ENCODE peak calls at places on chromosome 10, in six cellular contexts. W is adrenal gland, H is transverse colon, D is AG10803, A is lower leg skin, F is nephron progenitor cell. G is an unnamed sample.

GRCh38 chr10:98611432-98611831 is 164.7 kb upstream of the HPS1 start:
- DNase-seq in W (no peak), H (no peak), D (peak; percentile 56), A (no peak), F (no peak), G (no peak)

GRCh38 chr10:19498348-19499290 is 317.6 kb upstream of the PLXDC2 start:
- DNase-seq in W (no peak), H (no peak), D (peak; percentile 24), A (no peak), F (no peak), G (no peak)

GRCh38 chr10:114256041-114256765 is 17.1 kb downstream of the VWA2 start:
- DNase-seq in W (no peak), H (no peak), D (no peak), A (no peak), F (no peak), G (no peak)

GRCh38 chr10:63343476-63343875 is 122.3 kb downstream of the JMJD1C start:
- DNase-seq in W (no peak), H (no peak), D (peak; percentile 28), A (no peak), F (no peak), G (no peak)

GRCh38 chr10:70934701-70935100 is 46.3 kb upstream of the PCBD1 start:
- DNase-seq in W (no peak), H (no peak), D (no peak), A (no peak), F (no peak), G (no peak)

GRCh38 chr10:29849434-29849833 is 210.0 kb downstream of the JCAD start:
- DNase-seq in W (no peak), H (no peak), D (peak; percentile 71), A (peak; percentile 81), F (no peak), G (no peak)

GRCh38 chr10:30705625-30706149 is 76.1 kb upstream of the LYZL2 start:
- DNase-seq in W (no peak), H (no peak), D (no peak), A (peak; percentile 72), F (no peak), G (no peak)

GRCh38 chr10:90530526-90530925 is 327.3 kb downstream of the HTR7 start:
- DNase-seq in W (no peak), H (no peak), D (no peak), A (no peak), F (no peak), G (no peak)

GRCh38 chr10:51897560-51897959 is 198.2 kb upstream of the CSTF2T start:
- DNase-seq in W (no peak), H (no peak), D (no peak), A (no peak), F (no peak), G (no peak)

GRCh38 chr10:132655735-132656134 is 118.1 kb downstream of the INPP5A start:
- DNase-seq in W (no peak), H (no peak), D (no peak), A (no peak), F (no peak), G (no peak)

GRCh38 chr10:132657737-132658136 is 120.2 kb downstream of the INPP5A start:
- DNase-seq in W (no peak), H (no peak), D (no peak), A (no peak), F (no peak), G (no peak)

GRCh38 chr10:132658546-132659205 is 121.1 kb downstream of the INPP5A start:
- DNase-seq in W (no peak), H (no peak), D (no peak), A (no peak), F (no peak), G (no peak)

GRCh38 chr10:132656283-132657126 is 118.9 kb downstream of the INPP5A start:
- DNase-seq in W (no peak), H (no peak), D (no peak), A (no peak), F (no peak), G (no peak)

GRCh38 chr10:132657127-132657706 is 119.6 kb downstream of the INPP5A start:
- DNase-seq in W (no peak), H (no peak), D (no peak), A (no peak), F (no peak), G (no peak)
- TF ChIP-seq CTCF in W (no peak), H (no peak), D (no peak), A (no peak), F (no peak), G (no peak)

DNA sequence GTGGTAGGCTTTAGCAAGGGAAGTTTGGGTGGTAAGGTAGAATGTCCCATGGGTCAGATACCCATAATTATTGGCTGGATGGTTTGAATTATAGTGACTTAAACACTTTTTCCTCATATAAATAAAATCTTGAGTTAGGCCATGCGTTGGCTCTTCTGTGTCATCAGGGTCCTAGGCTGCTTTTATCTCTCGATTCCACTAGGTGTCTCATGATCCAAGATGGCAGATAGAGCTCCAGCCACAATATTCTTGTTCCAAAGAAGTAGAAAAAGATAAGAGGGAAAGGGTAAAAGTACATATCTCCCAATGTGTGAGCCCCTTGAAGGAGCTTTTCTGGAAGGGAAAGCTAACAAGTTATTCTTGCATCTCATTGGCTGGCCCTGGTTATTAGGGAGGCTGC is 144.7 kb downstream of the GRK5 start:
- DNase-seq in W (no peak), H (no peak), D (no peak), A (no peak), F (no peak), G (no peak)
- TF ChIP-seq CTCF in W (no peak), H (no peak), D (no peak), A (no peak), F (no peak), G (no peak)

DNA sequence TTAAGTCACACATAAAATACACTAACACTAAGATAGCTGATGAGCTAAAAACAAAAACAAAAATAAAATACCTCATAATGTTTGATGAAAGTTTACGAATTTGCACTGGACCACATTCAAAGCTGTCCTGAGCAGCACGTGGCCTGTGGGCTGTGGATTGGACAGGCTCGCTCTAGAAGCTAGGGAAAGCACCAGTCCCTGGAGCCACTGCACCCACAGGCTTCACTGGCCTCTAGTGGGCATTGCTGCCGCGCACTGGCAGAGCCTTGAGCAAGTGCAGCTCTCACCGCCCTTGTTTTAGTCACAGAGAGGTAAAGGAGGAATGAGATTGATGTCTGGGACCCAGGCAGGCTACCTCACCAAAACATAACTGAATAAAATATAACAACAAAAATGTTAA is 67.6 kb downstream of the PAX2 start:
- DNase-seq in W (no peak), H (no peak), D (no peak), A (peak; percentile 53), F (no peak), G (no peak)
- TF ChIP-seq CTCF in W (no peak), H (no peak), D (no peak), A (no peak), F (no peak), G (no peak)

DNA sequence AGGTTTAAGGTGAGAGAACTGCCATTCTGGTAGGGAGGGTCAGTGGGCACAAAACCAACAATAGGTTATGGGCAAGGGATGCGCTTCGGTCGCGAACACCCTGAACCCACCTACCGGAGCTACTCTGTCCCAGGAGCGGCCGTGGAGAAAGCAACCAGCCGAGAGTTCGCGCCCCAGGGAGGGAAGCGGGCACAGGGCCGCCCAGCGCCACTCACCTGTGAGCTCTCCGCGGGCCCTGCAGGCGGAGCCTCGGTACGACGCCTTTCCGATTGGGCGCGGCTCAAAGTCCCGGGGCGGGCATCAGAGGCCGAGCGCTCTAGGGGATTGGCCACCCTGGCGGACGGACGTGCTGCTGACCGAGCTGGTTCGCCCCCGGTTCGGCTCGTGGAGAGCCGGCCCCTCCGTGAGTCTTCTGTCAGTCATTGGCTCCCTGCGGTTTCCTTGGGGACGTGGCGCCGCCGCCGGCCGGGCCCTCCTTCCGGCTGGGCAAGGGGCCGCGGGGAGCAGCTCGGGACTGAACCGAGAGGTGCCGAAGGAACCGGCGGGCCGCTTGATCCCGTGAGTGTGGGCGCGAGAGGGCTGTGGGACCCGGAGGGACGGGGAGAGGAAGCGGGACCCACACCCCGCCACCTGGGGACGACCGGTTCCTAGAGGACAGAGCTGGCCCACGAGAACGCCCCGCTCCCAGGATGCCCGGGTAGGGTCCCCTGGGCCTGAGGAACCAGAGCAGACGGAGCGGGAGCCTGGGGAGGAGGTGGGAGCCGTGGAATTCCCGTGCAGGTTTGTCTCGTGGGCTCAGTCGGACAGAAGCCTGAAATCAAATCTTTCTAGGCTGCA is at the start of gene ENTPD7:
- DNase-seq in W (peak; percentile 98), H (peak; percentile 97), D (peak; percentile 94), A (peak; percentile 97), F (peak; percentile 93), G (peak; percentile 82)
- TF ChIP-seq CTCF in W (peak; percentile 62), H (peak; percentile 72), D (no peak), A (no peak), F (no peak), G (no peak)

GRCh38 chr10:27474741-27475140 is 29.4 kb upstream of the RAB18 start:
- DNase-seq in W (no peak), H (no peak), D (no peak), A (no peak), F (no peak), G (no peak)
- TF ChIP-seq CTCF in W (no peak), H (no peak), D (no peak), A (no peak), F (no peak), G (no peak)

GRCh38 chr10:72879245-72879644 is 14.3 kb upstream of the OIT3 start:
- DNase-seq in W (no peak), H (no peak), D (no peak), A (no peak), F (no peak), G (no peak)

GRCh38 chr10:72881291-72881690 is 12.2 kb upstream of the OIT3 start:
- DNase-seq in W (no peak), H (no peak), D (no peak), A (no peak), F (no peak), G (no peak)

DNA sequence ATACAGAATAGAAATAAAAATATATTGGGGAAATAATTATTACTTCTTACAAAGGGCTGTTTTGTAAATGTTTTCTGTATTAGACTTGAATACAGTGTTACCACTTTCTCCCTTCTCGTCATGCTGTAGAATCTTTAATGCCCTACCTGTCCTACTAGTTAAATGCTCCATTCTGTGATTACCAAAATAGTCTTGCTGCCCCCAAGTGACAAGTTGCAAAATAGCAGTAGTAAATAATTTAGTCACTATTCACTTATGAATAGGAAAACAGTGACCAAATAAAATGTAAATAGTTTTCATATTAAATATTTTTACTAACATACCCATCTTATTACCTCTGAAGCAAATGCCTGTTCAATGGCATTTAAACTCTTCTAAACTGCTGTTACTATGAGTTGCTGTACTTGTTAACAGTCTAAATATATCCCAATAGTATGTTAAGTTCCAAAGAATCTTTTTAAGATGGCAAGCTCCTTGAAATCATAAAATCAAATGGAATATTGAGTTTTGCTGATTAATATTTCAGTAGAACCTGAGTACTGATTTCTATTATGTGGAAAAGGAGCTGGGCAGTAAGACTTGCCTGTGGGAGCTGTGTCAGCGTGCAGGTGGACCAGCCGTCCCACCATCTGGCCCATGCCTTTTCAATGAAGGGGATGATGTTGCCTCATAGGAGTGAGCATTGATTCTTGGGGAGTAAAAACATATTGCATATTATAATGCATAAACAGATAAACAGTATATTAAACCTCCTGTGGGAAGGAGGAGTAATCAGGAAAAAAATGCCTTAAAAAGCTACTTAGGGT is 18.1 kb upstream of the OIT3 start:
- DNase-seq in W (no peak), H (no peak), D (peak; percentile 34), A (no peak), F (no peak), G (no peak)
- TF ChIP-seq CTCF in W (peak; percentile 37), H (peak; percentile 20), D (peak; percentile 57), A (no peak), F (peak; percentile 37), G (no peak)

G was measured in activated B cell treated with CpG ODN at 0.5 μM for 24 hours.